ENCODE peak calls at places on chromosomes 13 and 19, in eight cellular contexts. D, B, J, H, E, Y, U and P are unnamed samples.

GRCh38 chr13:91346848-91347211 is 657 bp upstream of the MIR17HG start:
- DNase-seq in E (peak; percentile 14), J (no peak), B (peak; percentile 31), H (no peak), Y (peak; percentile 10), U (no peak), D (peak; percentile 10), P (no peak)

GRCh38 chr13:81493144-81493543 is 1152.2 kb upstream of the SPRY2 start:
- DNase-seq in Y (no peak), E (no peak), D (peak; percentile 2), B (no peak), J (no peak), H (no peak), U (no peak), P (no peak)

GRCh38 chr19:46494936-46495788 is 505 bp downstream of the PNMA8B start:
- DNase-seq in D (no peak), E (no peak), U (no peak), J (peak; percentile 75), H (no peak), Y (no peak), B (no peak), P (no peak)

GRCh38 chr13:93108111-93108581 is 118.5 kb upstream of the GPC6 start:
- DNase-seq in B (no peak), E (no peak), U (no peak), H (no peak), D (peak; percentile 27), Y (no peak), J (no peak), P (no peak)

GRCh38 chr13:31945202-31945978 is 86.2 kb upstream of the FRY start:
- DNase-seq in E (no peak), D (peak; percentile 79), Y (no peak), H (peak; percentile 80), J (peak; percentile 85), U (peak; percentile 84), B (peak; percentile 74), P (peak; percentile 80)

GRCh38 chr19:35461050-35461449 is 13.0 kb downstream of the FFAR2 start:
- DNase-seq in H (peak; percentile 32), E (no peak), U (no peak), D (no peak), J (no peak), B (no peak), Y (no peak), P (no peak)

GRCh38 chr19:17243340-17243853 is 2.3 kb downstream of the NR2F6 start:
- DNase-seq in H (no peak), E (no peak), U (no peak), Y (no peak), J (no peak), D (no peak), B (peak; percentile 29), P (no peak)

GRCh38 chr19:29879655-29879974 is 62.4 kb upstream of the URI1 start:
- DNase-seq in Y (no peak), H (no peak), J (no peak), D (no peak), B (no peak), U (no peak), E (no peak), P (no peak)

GRCh38 chr19:29845576-29846176 is 33.9 kb downstream of the CCNE1 start:
- DNase-seq in Y (peak; percentile 12), H (peak; percentile 31), E (no peak), J (peak; percentile 79), B (peak; percentile 51), U (no peak), D (peak; percentile 29), P (no peak)

GRCh38 chr19:52722062-52723005 is 12.5 kb downstream of the ZNF611 start:
- DNase-seq in Y (no peak), D (peak; percentile 41), E (no peak), H (no peak), J (no peak), B (peak; percentile 85), U (peak; percentile 44), P (no peak)

GRCh38 chr13:109784590-109785140 is 1.7 kb downstream of the IRS2 start:
- DNase-seq in B (peak; percentile 89), J (peak; percentile 97), D (peak; percentile 86), U (no peak), E (peak; percentile 55), H (peak; percentile 87), Y (peak; percentile 34), P (peak; percentile 85)

DNA sequence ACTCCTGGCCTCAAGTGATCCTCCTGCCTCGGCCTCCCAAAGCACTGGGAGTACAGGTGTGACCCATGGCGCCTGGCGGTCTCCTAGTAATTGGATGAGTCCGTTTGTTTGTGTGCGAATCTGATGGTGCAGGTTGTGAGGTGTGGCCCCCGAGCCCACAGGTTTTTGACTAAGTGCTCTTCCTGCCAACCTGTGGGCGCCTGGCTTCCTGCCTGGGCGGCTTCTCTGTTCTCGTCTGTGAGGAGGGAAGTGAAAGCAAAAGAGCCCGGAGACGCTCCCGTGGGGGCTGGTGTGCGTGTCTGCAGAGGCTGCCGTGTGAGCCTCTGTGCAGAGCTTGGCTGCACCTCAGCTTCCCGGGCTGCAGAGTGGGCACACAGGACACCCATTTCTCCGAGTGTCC is 10.0 kb downstream of the ARHGAP45 start:
- DNase-seq in J (peak; percentile 77), U (no peak), D (no peak), B (no peak), H (peak; percentile 67), E (peak; percentile 90), Y (peak; percentile 89), P (peak; percentile 79)
- H3K4me3 ChIP-seq in J (no peak overlapping the region), U (no peak overlapping the region), D (no peak overlapping the region), B (no peak overlapping the region), H (peak overlapping the region; percentile 47), E (peak overlapping the region; percentile 68), Y (peak overlapping the region; percentile 85), P (no peak overlapping the region)

GRCh38 chr13:114027046-114027760 is 53.3 kb upstream of the C13orf46 start:
- DNase-seq in D (peak; percentile 42), B (peak; percentile 27), Y (no peak), U (no peak), H (peak; percentile 66), J (peak; percentile 88), E (no peak), P (no peak)
- H3K4me3 ChIP-seq in D (no peak overlapping the region), B (peak overlapping the region; percentile 36), Y (no peak overlapping the region), U (no peak overlapping the region), H (no peak overlapping the region), J (no peak overlapping the region), E (no peak overlapping the region), P (peak overlapping the region; percentile 34)

DNA sequence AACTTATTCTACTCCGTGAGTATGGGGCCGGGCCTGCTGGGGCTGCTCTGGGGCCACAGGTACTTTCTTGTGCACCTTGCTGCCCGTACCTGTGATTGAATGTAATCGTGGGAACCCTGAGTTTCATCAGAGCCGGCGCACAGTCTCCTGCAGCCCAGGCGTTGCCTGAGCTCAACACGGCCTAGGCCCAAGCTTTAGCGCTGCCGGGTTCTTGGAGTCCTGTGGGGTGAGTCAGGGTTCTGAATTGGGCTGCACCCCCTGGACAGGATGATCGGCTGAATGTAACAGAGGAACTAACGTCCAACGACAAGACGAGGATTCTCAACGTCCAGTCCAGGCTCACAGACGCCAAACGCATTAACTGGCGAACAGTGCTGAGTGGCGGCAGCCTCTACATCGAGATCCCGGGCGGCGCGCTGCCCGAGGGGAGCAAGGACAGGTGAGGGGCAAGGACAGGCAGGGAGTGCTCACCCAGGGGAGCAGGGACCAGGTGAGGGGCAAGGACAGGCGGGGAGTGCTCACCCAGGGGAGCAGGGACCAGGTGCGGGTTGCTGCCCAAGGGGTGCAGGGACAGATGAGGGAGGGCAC is 10.4 kb downstream of the PEAK3 start:
- DNase-seq in H (peak; percentile 33), Y (no peak), E (no peak), B (peak; percentile 72), J (peak; percentile 85), U (no peak), D (peak; percentile 78), P (peak; percentile 75)
- H3K4me3 ChIP-seq in H (peak overlapping the region; percentile 100), Y (peak overlapping the region; percentile 60), E (peak overlapping the region; percentile 100), B (peak overlapping the region; percentile 91), J (peak overlapping the region; percentile 87), U (peak overlapping the region; percentile 90), D (peak overlapping the region; percentile 96), P (peak overlapping the region; percentile 96)

DNA sequence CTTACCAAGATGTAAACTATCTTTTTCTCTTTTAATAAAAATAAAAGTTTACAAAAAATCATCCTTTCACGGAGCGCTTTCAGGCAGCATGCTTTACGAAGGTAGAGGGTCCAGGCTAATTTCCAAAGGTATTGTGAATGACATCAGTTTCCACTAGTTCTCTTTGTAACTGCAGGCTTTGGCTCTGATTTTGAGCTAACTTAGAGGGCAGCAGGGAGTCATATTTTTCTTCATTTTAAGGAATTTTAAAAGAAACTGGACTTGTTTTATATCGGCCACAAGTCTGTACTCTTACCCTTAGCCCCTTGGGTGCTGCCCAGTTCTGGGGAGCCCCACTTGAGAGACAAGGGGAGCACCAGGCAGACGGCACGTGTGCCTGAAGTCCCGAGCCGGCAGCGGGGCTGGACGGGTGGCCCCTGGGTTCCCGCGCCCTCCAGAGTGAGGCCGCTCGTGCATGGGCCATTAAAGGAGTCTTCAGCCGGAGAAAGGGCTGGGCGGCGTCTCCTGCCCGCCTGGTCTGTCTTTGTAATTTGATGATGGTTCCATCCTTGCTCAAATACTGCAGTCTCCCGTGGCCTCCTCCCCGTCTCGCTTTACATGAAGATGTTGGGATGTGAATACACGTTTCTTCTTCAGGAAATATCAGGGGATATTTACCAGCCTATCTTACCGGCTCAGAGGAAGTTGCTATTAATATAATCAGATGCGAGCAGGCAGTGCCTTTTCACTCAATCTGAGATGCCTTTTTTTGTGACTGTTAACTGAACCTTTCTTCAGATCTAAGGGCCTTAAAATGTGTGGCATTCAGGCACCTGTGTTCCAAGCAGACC is 67.4 kb downstream of the GGACT start:
- DNase-seq in B (no peak), U (no peak), Y (no peak), E (no peak), J (peak; percentile 70), D (no peak), H (no peak), P (no peak)
- H3K4me3 ChIP-seq in B (no peak overlapping the region), U (no peak overlapping the region), Y (peak overlapping the region; percentile 28), E (peak overlapping the region; percentile 22), J (no peak overlapping the region), D (no peak overlapping the region), H (no peak overlapping the region), P (no peak overlapping the region)

GRCh38 chr13:33349314-33349995 is 63.9 kb upstream of the STARD13 start:
- DNase-seq in E (no peak), J (no peak), U (no peak), H (peak; percentile 43), D (no peak), B (no peak), Y (no peak), P (peak; percentile 24)
- H3K4me3 ChIP-seq in E (no peak overlapping the region), J (peak overlapping the region; percentile 69), U (peak overlapping the region; percentile 72), H (peak overlapping the region; percentile 81), D (peak overlapping the region; percentile 75), B (peak overlapping the region; percentile 89), Y (no peak overlapping the region), P (peak overlapping the region; percentile 64)